ENCODE peak calls at places on chromosome 19, in eight cellular contexts. E, P, G, V, M, I, X and U are unnamed samples.

GRCh38 chr19:2070986-2071673 is 20.1 kb upstream of the MKNK2 start:
- DNase-seq in X (no peak), E (no peak), I (no peak), G (no peak), M (no peak), V (no peak), P (no peak), U (no peak)

GRCh38 chr19:10193666-10194499 is 870 bp downstream of the DNMT1 start:
- DNase-seq in X (no peak), I (no peak), G (no peak), V (no peak), E (no peak), P (no peak), M (no peak), U (no peak)

GRCh38 chr19:12574036-12574435 is 22.8 kb upstream of the ZNF564 start:
- DNase-seq in X (no peak), V (no peak), I (peak; percentile 73), M (no peak), G (no peak), P (no peak), E (peak; percentile 71), U (no peak)

GRCh38 chr19:41456342-41456918 is 13.5 kb downstream of the ERICH4 start:
- DNase-seq in V (no peak), I (no peak), X (no peak), G (no peak), P (no peak), M (no peak), E (no peak), U (no peak)

GRCh38 chr19:16327911-16328823 is 3.5 kb downstream of the KLF2 start:
- DNase-seq in I (peak; percentile 85), M (no peak), V (peak; percentile 78), E (no peak), G (no peak), P (peak; percentile 74), X (peak; percentile 33), U (peak; percentile 45)

GRCh38 chr19:38721977-38722773 is 22.1 kb downstream of the CAPN12 start:
- DNase-seq in I (no peak), V (no peak), X (no peak), G (no peak), P (peak; percentile 82), E (no peak), M (no peak), U (no peak)

GRCh38 chr19:49595819-49596404 is 4.9 kb downstream of the PRR12 start:
- DNase-seq in X (no peak), G (no peak), E (no peak), P (no peak), I (no peak), M (no peak), V (no peak), U (no peak)

GRCh38 chr19:40907968-40908735 is 26.1 kb upstream of the CYP2A7 start:
- DNase-seq in V (no peak), M (no peak), I (no peak), X (peak; percentile 50), P (no peak), G (no peak), E (no peak), U (peak; percentile 42)

GRCh38 chr19:8336072-8336569 is 6.9 kb downstream of the KANK3 start:
- DNase-seq in G (no peak), V (no peak), M (no peak), P (no peak), I (no peak), E (no peak), X (no peak), U (peak; percentile 28)

GRCh38 chr19:44796701-44797115 is 12.2 kb upstream of the BCAM start:
- DNase-seq in E (no peak), M (peak; percentile 79), X (peak; percentile 57), P (no peak), G (no peak), V (peak; percentile 38), I (peak; percentile 62), U (no peak)

GRCh38 chr19:6092329-6093286 is 17.7 kb downstream of the RFX2 start:
- DNase-seq in I (peak; percentile 91), M (peak; percentile 82), V (peak; percentile 50), X (peak; percentile 68), G (no peak), E (no peak), P (peak; percentile 84), U (peak; percentile 89)
- H3K4me1 ChIP-seq in I (no peaks in the 10 kb centered on the region), M (peaks cover 5% of the 10 kb centered on the region), V (peaks cover under 1% of the 10 kb centered on the region), X (peaks cover 10% of the 10 kb centered on the region), G (peaks cover 25% of the 10 kb centered on the region), E (peaks cover 11% of the 10 kb centered on the region), P (peaks cover 43% of the 10 kb centered on the region), U (peaks cover 16% of the 10 kb centered on the region)

DNA sequence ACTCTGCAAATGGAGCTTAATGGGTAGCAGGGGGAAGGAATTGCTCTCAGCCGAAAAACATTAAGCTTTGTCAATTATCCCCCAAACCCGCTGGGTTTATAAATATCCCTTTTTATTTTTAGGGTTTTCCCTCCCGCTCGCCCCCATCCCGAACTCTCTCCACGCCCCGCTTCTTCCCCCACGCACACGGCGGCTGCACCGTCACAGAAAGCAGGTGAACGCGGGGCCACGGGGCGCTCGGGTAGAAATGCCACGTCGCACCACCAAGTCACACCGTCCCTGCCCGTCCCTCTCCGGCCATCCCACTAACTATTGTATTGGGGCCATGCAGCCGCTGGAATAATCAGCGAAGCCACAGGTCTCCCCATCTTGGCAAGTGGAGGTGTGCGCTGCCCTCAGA is 3.5 kb downstream of the PTPRS start:
- DNase-seq in I (no peak), E (no peak), P (no peak), X (no peak), G (no peak), V (no peak), M (no peak), U (no peak)
- TF ChIP-seq POLR2A in I (no peak), E (no peak), P (no peak), X (no peak), G (no peak), V (no peak), M (no peak), U (no peak)

GRCh38 chr19:34225659-34226015 is 28.7 kb upstream of the GARRE1 start:
- DNase-seq in G (no peak), M (no peak), P (no peak), V (no peak), X (no peak), E (no peak), I (no peak), U (no peak)
- H3K4me3 ChIP-seq in G (no peak overlapping the region), M (no peak overlapping the region), P (no peak overlapping the region), V (no peak overlapping the region), X (no peak overlapping the region), E (no peak overlapping the region), I (no peak overlapping the region), U (no peak overlapping the region)

DNA sequence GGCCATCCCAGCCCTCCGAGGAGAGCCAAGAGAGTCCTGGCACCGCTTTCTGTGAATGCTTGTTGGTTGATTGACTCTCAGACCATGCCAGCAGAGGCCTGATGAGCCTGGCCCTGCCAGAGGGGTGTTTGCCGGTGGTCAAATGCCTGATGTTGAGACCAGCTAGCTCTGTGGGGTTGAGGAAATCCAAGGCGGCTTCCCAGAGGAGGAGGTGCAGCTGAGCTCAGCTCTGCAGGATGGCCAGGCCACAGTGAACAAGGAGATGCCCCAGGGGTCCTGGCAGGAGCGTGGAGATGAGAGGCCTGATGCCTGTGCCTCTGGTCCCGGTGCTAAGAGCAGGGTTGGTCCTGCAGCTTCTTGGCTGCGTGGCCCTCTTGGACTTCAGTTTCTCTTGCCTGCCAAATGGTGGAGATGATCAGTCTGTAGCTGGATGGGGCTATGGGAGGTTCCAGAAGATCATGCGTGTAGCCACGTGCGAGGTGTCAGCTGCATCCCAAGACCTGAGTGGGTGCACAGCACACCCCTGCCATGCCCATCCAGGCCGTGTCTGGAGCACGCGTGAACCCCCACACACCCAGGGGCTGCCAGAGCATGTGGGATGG is 16.8 kb downstream of the NFIC start:
- DNase-seq in G (no peak), V (peak; percentile 72), X (no peak), I (no peak), M (no peak), P (no peak), E (no peak), U (no peak)
- H3K4me1 ChIP-seq in G (peaks cover 60% of the 10 kb centered on the region), V (peaks cover 90% of the 10 kb centered on the region), X (peaks cover 97% of the 10 kb centered on the region), I (no peaks in the 10 kb centered on the region), M (peaks cover 42% of the 10 kb centered on the region), P (peaks cover 86% of the 10 kb centered on the region), E (no peaks in the 10 kb centered on the region), U (peaks cover 72% of the 10 kb centered on the region)